ENCODE peak calls at places on chromosomes 12 and 14, in four cellular contexts. K is NCI-H446 treated with DMSO at 0.1 percent for 48 hours, J is Kasumi-1, V is mesenteric fat pad. R is an unnamed sample.

GRCh38 chr12:7346571-7347225 is 42.8 kb downstream of the ACSM4 start:
- DNase-seq in J (peak), V (no peak), K (no peak), R (peak)

GRCh38 chr12:100141666-100141997 is 1.0 kb downstream of the BLTP3B start:
- DNase-seq in V (no peak), K (no peak), J (peak), R (peak)

GRCh38 chr12:6425588-6426531 is 18.9 kb upstream of the CD27 start:
- DNase-seq in V (peak), K (no peak), J (no peak), R (peak)

GRCh38 chr12:54421175-54421872 is 2.3 kb upstream of the ITGA5 start:
- DNase-seq in K (no peak), J (no peak), V (no peak), R (no peak)

GRCh38 chr12:27987311-27987710 is 14.8 kb upstream of the PTHLH start:
- DNase-seq in K (no peak), V (no peak), J (no peak), R (peak)

GRCh38 chr14:106436310-106436905 is 910.0 kb downstream of the TMEM121 start:
- DNase-seq in K (no peak), V (no peak), J (peak), R (no peak)

GRCh38 chr12:2083008-2083407 is 30.2 kb downstream of the CACNA1C start:
- DNase-seq in K (peak), J (no peak), V (no peak), R (no peak)

GRCh38 chr14:82642425-82642824 is 1108.8 kb upstream of the SEL1L start:
- DNase-seq in V (no peak), J (no peak), K (no peak), R (no peak)

GRCh38 chr12:5171701-5172100 is 128.0 kb downstream of the KCNA5 start:
- DNase-seq in J (no peak), V (no peak), K (peak), R (no peak)

GRCh38 chr14:36161781-36162180 is 14.7 kb downstream of the PTCSC3 start:
- DNase-seq in J (no peak), V (no peak), K (no peak), R (no peak)

GRCh38 chr12:107610030-107610859 is 75.4 kb upstream of the PWP1 start:
- DNase-seq in J (peak), K (no peak), V (peak), R (no peak)

GRCh38 chr12:63070709-63071108 is 80.3 kb downstream of the AVPR1A start:
- DNase-seq in J (no peak), K (no peak), V (no peak), R (no peak)

GRCh38 chr14:51328089-51328941 is 88.3 kb downstream of the TMX1 start:
- DNase-seq in V (no peak), K (peak), J (no peak), R (no peak)

R was measured in GF-D8.